ENCODE peak calls at places on chromosomes 6 and 20, in five cellular contexts. One of them, this sample, is unnamed. For H3K36me3, the result is how much of the 10 kb centered on the place peaks cover.

GRCh38 chr20:36352843-36353553 is 46.9 kb downstream of the DLGAP4 start:
- DNase-seq in HepG2: peak
- DNase-seq in endodermal cell: peak
- DNase-seq in left ventricle myocardium inferior: no peak
- DNase-seq in WERI-Rb-1: no peak
- DNase-seq in this sample: no peak

GRCh38 chr6:128598561-128598960 is 78.2 kb upstream of the PTPRK start:
- DNase-seq in HepG2: no peak
- DNase-seq in endodermal cell: no peak
- DNase-seq in left ventricle myocardium inferior: no peak
- DNase-seq in WERI-Rb-1: no peak
- DNase-seq in this sample: no peak

GRCh38 chr6:85490516-85491248 is 40.8 kb downstream of the NT5E start:
- DNase-seq in HepG2: no peak
- DNase-seq in endodermal cell: no peak
- DNase-seq in left ventricle myocardium inferior: no peak
- DNase-seq in WERI-Rb-1: no peak
- DNase-seq in this sample: no peak

GRCh38 chr6:44143731-44144130 is 14.9 kb upstream of the CAPN11 start:
- DNase-seq in HepG2: no peak
- DNase-seq in endodermal cell: no peak
- DNase-seq in left ventricle myocardium inferior: no peak
- DNase-seq in WERI-Rb-1: peak
- DNase-seq in this sample: no peak

GRCh38 chr20:22503577-22503976 is 80.8 kb downstream of the FOXA2 start:
- DNase-seq in HepG2: no peak
- DNase-seq in endodermal cell: no peak
- DNase-seq in left ventricle myocardium inferior: no peak
- DNase-seq in WERI-Rb-1: no peak
- DNase-seq in this sample: no peak

GRCh38 chr6:11971154-11971553 is 41.0 kb upstream of the HIVEP1 start:
- DNase-seq in HepG2: no peak
- DNase-seq in endodermal cell: no peak
- DNase-seq in left ventricle myocardium inferior: no peak
- DNase-seq in WERI-Rb-1: no peak
- DNase-seq in this sample: no peak

GRCh38 chr20:9663423-9663822 is 149.0 kb downstream of the LAMP5 start:
- DNase-seq in HepG2: no peak
- DNase-seq in endodermal cell: no peak
- DNase-seq in left ventricle myocardium inferior: no peak
- DNase-seq in WERI-Rb-1: no peak
- DNase-seq in this sample: no peak

GRCh38 chr6:63449714-63450113 is 122.6 kb upstream of the LOC128125822 start:
- DNase-seq in HepG2: no peak
- DNase-seq in endodermal cell: no peak
- DNase-seq in left ventricle myocardium inferior: no peak
- DNase-seq in WERI-Rb-1: no peak
- DNase-seq in this sample: no peak

GRCh38 chr6:37807656-37808055 is 11.9 kb upstream of the ZFAND3 start:
- DNase-seq in HepG2: no peak
- DNase-seq in endodermal cell: peak
- DNase-seq in left ventricle myocardium inferior: no peak
- DNase-seq in WERI-Rb-1: peak
- DNase-seq in this sample: no peak

GRCh38 chr20:43977962-43978361 is 63.3 kb downstream of the TOX2 start:
- DNase-seq in HepG2: no peak
- DNase-seq in endodermal cell: peak
- DNase-seq in left ventricle myocardium inferior: no peak
- DNase-seq in WERI-Rb-1: no peak
- DNase-seq in this sample: no peak

GRCh38 chr6:152309648-152310047 is 327.5 kb downstream of the SYNE1 start:
- DNase-seq in HepG2: no peak
- DNase-seq in endodermal cell: no peak
- DNase-seq in left ventricle myocardium inferior: no peak
- DNase-seq in WERI-Rb-1: no peak
- DNase-seq in this sample: peak

GRCh38 chr20:62149532-62150235 is 6.1 kb downstream of the SS18L1 start:
- DNase-seq in HepG2: peak
- DNase-seq in endodermal cell: peak
- DNase-seq in left ventricle myocardium inferior: no peak
- DNase-seq in WERI-Rb-1: no peak
- DNase-seq in this sample: no peak

GRCh38 chr20:13819885-13820645 is 35.2 kb downstream of the NDUFAF5 start:
- DNase-seq in HepG2: peak
- DNase-seq in endodermal cell: peak
- DNase-seq in left ventricle myocardium inferior: no peak
- DNase-seq in WERI-Rb-1: no peak
- DNase-seq in this sample: no peak

GRCh38 chr6:44446626-44447297 is 59.3 kb downstream of the CDC5L start:
- DNase-seq in HepG2: peak
- DNase-seq in endodermal cell: no peak
- DNase-seq in left ventricle myocardium inferior: no peak
- DNase-seq in WERI-Rb-1: no peak
- DNase-seq in this sample: no peak

GRCh38 chr6:116979560-116979959 is 102.5 kb downstream of the RFX6 start:
- DNase-seq in HepG2: no peak
- DNase-seq in endodermal cell: no peak
- DNase-seq in left ventricle myocardium inferior: no peak
- DNase-seq in WERI-Rb-1: no peak
- DNase-seq in this sample: no peak

GRCh38 chr6:137105375-137105774 is 60.6 kb upstream of the IL20RA start:
- DNase-seq in HepG2: no peak
- DNase-seq in endodermal cell: no peak
- DNase-seq in left ventricle myocardium inferior: no peak
- DNase-seq in WERI-Rb-1: no peak
- DNase-seq in this sample: no peak

GRCh38 chr6:163780993-163781392 is 366.5 kb downstream of the QKI start:
- DNase-seq in HepG2: no peak
- DNase-seq in endodermal cell: peak
- DNase-seq in left ventricle myocardium inferior: peak
- DNase-seq in WERI-Rb-1: peak
- DNase-seq in this sample: no peak

GRCh38 chr6:111536888-111537287 is 53.9 kb upstream of the REV3L start:
- DNase-seq in HepG2: no peak
- DNase-seq in endodermal cell: no peak
- DNase-seq in left ventricle myocardium inferior: no peak
- DNase-seq in WERI-Rb-1: no peak
- DNase-seq in this sample: no peak

GRCh38 chr6:1838604-1839003 is 228.9 kb downstream of the FOXC1 start:
- DNase-seq in HepG2: no peak
- DNase-seq in endodermal cell: no peak
- DNase-seq in left ventricle myocardium inferior: no peak
- DNase-seq in WERI-Rb-1: no peak
- DNase-seq in this sample: no peak

GRCh38 chr6:148037496-148037895 is 305.1 kb upstream of the SASH1 start:
- DNase-seq in HepG2: no peak
- DNase-seq in endodermal cell: no peak
- DNase-seq in left ventricle myocardium inferior: no peak
- DNase-seq in WERI-Rb-1: no peak
- DNase-seq in this sample: no peak

GRCh38 chr20:11891827-11892521 is 25.7 kb upstream of the BTBD3 start:
- DNase-seq in HepG2: peak
- DNase-seq in endodermal cell: peak
- DNase-seq in left ventricle myocardium inferior: peak
- DNase-seq in WERI-Rb-1: peak
- DNase-seq in this sample: peak

GRCh38 chr6:42693725-42694323 is 28.6 kb downstream of the PRPH2 start:
- DNase-seq in HepG2: no peak
- DNase-seq in endodermal cell: no peak
- DNase-seq in left ventricle myocardium inferior: no peak
- DNase-seq in WERI-Rb-1: no peak
- DNase-seq in this sample: no peak

GRCh38 chr6:111534366-111534765 is 51.3 kb upstream of the REV3L start:
- DNase-seq in HepG2: no peak
- DNase-seq in endodermal cell: no peak
- DNase-seq in left ventricle myocardium inferior: peak
- DNase-seq in WERI-Rb-1: no peak
- DNase-seq in this sample: peak

GRCh38 chr20:31669876-31670275 is 32.2 kb downstream of the COX4I2 start:
- DNase-seq in HepG2: no peak
- DNase-seq in endodermal cell: no peak
- DNase-seq in left ventricle myocardium inferior: no peak
- DNase-seq in WERI-Rb-1: no peak
- DNase-seq in this sample: no peak

GRCh38 chr6:11423072-11423471 is 114.5 kb upstream of the TMEM170B start:
- DNase-seq in HepG2: no peak
- DNase-seq in endodermal cell: no peak
- DNase-seq in left ventricle myocardium inferior: no peak
- DNase-seq in WERI-Rb-1: no peak
- DNase-seq in this sample: no peak

GRCh38 chr6:14228571-14228970 is 111.0 kb downstream of the CD83 start:
- DNase-seq in HepG2: no peak
- DNase-seq in endodermal cell: no peak
- DNase-seq in left ventricle myocardium inferior: peak
- DNase-seq in WERI-Rb-1: no peak
- DNase-seq in this sample: no peak

GRCh38 chr6:1552296-1552761 is 57.4 kb upstream of the FOXC1 start:
- DNase-seq in HepG2: peak
- DNase-seq in endodermal cell: no peak
- DNase-seq in left ventricle myocardium inferior: no peak
- DNase-seq in WERI-Rb-1: no peak
- DNase-seq in this sample: no peak

GRCh38 chr6:149864578-149865535 is 698 bp upstream of the LRP11 start:
- DNase-seq in HepG2: peak
- DNase-seq in endodermal cell: no peak
- DNase-seq in left ventricle myocardium inferior: no peak
- DNase-seq in WERI-Rb-1: peak
- DNase-seq in this sample: peak

GRCh38 chr6:150004101-150004782 is 21.1 kb downstream of the RAET1L start:
- DNase-seq in HepG2: no peak
- DNase-seq in endodermal cell: no peak
- DNase-seq in left ventricle myocardium inferior: no peak
- DNase-seq in WERI-Rb-1: no peak
- DNase-seq in this sample: peak

GRCh38 chr6:109455161-109455501 is 441 bp downstream of the MICAL1 start:
- DNase-seq in HepG2: no peak
- DNase-seq in endodermal cell: no peak
- DNase-seq in left ventricle myocardium inferior: no peak
- DNase-seq in WERI-Rb-1: peak
- DNase-seq in this sample: peak

GRCh38 chr6:148221580-148221979 is 121.1 kb upstream of the SASH1 start:
- DNase-seq in HepG2: no peak
- DNase-seq in endodermal cell: peak
- DNase-seq in left ventricle myocardium inferior: no peak
- DNase-seq in WERI-Rb-1: no peak
- DNase-seq in this sample: no peak

GRCh38 chr20:38559764-38560163 is 21.2 kb upstream of the ADIG start:
- DNase-seq in HepG2: no peak
- DNase-seq in endodermal cell: no peak
- DNase-seq in left ventricle myocardium inferior: no peak
- DNase-seq in WERI-Rb-1: no peak
- DNase-seq in this sample: no peak
- H3K36me3 ChIP-seq in HepG2: half or more
- H3K36me3 ChIP-seq in endodermal cell: half or more
- H3K36me3 ChIP-seq in left ventricle myocardium inferior: half or more
- H3K36me3 ChIP-seq in WERI-Rb-1: under half
- H3K36me3 ChIP-seq in this sample: half or more

DNA sequence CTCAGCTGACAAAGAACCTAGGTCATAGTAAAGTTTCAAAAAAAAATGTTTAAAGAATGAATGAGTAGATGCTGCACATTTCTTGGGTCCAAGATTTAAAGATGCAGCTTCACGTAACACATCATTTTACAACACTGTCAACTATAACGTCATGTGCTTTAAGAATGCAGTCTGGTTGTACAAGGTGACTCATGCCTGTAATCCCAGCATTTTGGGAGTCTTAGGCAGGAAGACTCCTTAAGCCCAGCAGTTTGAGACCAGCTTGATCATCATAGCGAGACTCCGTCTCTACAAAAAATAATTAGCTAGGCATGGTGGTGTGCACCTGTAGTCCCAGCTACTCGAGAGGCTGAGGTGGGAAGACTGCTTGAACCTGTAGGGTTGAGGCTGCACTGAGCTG is 21.9 kb downstream of the SLC17A5 start:
- DNase-seq in HepG2: no peak
- DNase-seq in endodermal cell: no peak
- DNase-seq in left ventricle myocardium inferior: no peak
- DNase-seq in WERI-Rb-1: no peak
- DNase-seq in this sample: no peak
- H3K36me3 ChIP-seq in HepG2: under half
- H3K36me3 ChIP-seq in endodermal cell: under half
- H3K36me3 ChIP-seq in left ventricle myocardium inferior: half or more
- H3K36me3 ChIP-seq in WERI-Rb-1: under half
- H3K36me3 ChIP-seq in this sample: half or more

DNA sequence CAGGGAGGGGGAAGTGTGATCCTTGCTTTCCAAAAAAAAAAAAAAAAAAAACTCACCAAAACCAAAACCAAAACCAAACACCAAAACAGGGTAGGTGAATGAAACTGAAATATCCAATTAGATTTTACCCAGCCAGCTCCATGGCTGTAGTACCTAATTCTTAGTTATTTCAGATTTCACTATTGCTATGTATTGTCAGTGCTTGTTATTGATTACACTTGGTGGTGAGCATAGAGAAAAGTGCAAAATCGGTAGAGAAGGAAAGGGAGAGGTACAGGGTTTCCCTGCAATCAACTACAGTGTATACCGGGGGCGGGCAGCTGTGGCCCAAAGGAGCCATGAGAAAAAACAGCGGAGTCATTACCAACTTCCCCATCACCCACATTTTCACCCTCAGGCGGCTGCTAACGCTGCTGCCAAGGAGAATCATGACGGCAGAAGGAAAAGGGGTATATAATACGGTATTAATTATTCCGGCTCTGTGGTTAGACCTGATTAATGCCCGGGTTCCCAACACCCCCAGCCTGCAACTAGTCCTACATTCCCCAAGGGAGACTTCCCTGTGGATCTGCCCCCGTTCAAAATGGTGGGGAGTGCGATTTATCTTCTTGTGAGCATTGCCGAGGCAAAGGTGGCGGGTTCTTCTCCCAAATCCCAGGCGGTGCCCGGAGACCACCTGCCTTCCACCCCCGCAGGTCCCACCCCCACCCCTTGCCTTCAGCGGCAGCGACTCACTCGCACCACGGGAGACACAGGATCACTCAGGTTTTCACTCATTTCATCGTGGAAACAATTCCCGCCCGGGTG is at the start of gene C6orf62:
- DNase-seq in HepG2: no peak
- DNase-seq in endodermal cell: peak
- DNase-seq in left ventricle myocardium inferior: no peak
- DNase-seq in WERI-Rb-1: peak
- DNase-seq in this sample: peak
- H3K36me3 ChIP-seq in HepG2: under half
- H3K36me3 ChIP-seq in endodermal cell: under half
- H3K36me3 ChIP-seq in left ventricle myocardium inferior: under half
- H3K36me3 ChIP-seq in WERI-Rb-1: under half
- H3K36me3 ChIP-seq in this sample: under half

GRCh38 chr20:46357030-46357514 is 48.8 kb upstream of the CDH22 start:
- DNase-seq in HepG2: no peak
- DNase-seq in endodermal cell: no peak
- DNase-seq in left ventricle myocardium inferior: no peak
- DNase-seq in WERI-Rb-1: no peak
- DNase-seq in this sample: no peak
- H3K36me3 ChIP-seq in HepG2: under half
- H3K36me3 ChIP-seq in endodermal cell: half or more
- H3K36me3 ChIP-seq in left ventricle myocardium inferior: under half
- H3K36me3 ChIP-seq in WERI-Rb-1: under half
- H3K36me3 ChIP-seq in this sample: under half